ENCODE peak calls at places on chromosomes 6 and 20, in nine cellular contexts. One of them, this sample, is unnamed.

GRCh38 chr6:170011233-170012142 is 260.1 kb downstream of the ERMARD start:
- DNase-seq in Caco-2: no peak
- DNase-seq in RWPE2: no peak
- DNase-seq in lower lobe of right lung: no peak
- DNase-seq in colonic mucosa: peak
- DNase-seq in CD4-positive, CD25-positive, alpha-beta regulatory T cell: no peak
- DNase-seq in stomach: no peak
- DNase-seq in cardiac muscle cell: no peak
- DNase-seq in left lung: peak
- DNase-seq in this sample: no peak

GRCh38 chr20:25313608-25314007 is 65.7 kb downstream of the PYGB start:
- DNase-seq in left lung: no peak
- DNase-seq in Caco-2: no peak
- DNase-seq in RWPE2: no peak
- DNase-seq in cardiac muscle cell: no peak
- DNase-seq in stomach: no peak
- DNase-seq in lower lobe of right lung: no peak
- DNase-seq in CD4-positive, CD25-positive, alpha-beta regulatory T cell: no peak
- DNase-seq in colonic mucosa: no peak
- DNase-seq in this sample: no peak

GRCh38 chr20:695165-695866 is 19.7 kb upstream of the SCRT2 start:
- DNase-seq in lower lobe of right lung: no peak
- DNase-seq in Caco-2: no peak
- DNase-seq in RWPE2: no peak
- DNase-seq in cardiac muscle cell: no peak
- DNase-seq in left lung: no peak
- DNase-seq in stomach: no peak
- DNase-seq in colonic mucosa: no peak
- DNase-seq in CD4-positive, CD25-positive, alpha-beta regulatory T cell: no peak
- DNase-seq in this sample: no peak

GRCh38 chr6:30556714-30556963 is 350 bp upstream of the GNL1 start:
- DNase-seq in cardiac muscle cell: peak
- DNase-seq in Caco-2: peak
- DNase-seq in RWPE2: peak
- DNase-seq in CD4-positive, CD25-positive, alpha-beta regulatory T cell: peak
- DNase-seq in colonic mucosa: peak
- DNase-seq in lower lobe of right lung: peak
- DNase-seq in left lung: peak
- DNase-seq in stomach: peak
- DNase-seq in this sample: no peak

GRCh38 chr6:95364016-95364604 is 213.2 kb upstream of the MANEA start:
- DNase-seq in stomach: no peak
- DNase-seq in lower lobe of right lung: no peak
- DNase-seq in left lung: no peak
- DNase-seq in RWPE2: no peak
- DNase-seq in Caco-2: no peak
- DNase-seq in cardiac muscle cell: peak
- DNase-seq in colonic mucosa: no peak
- DNase-seq in CD4-positive, CD25-positive, alpha-beta regulatory T cell: no peak
- DNase-seq in this sample: peak

GRCh38 chr20:14744723-14745122 is 407.3 kb upstream of the FLRT3 start:
- DNase-seq in RWPE2: no peak
- DNase-seq in lower lobe of right lung: no peak
- DNase-seq in stomach: no peak
- DNase-seq in Caco-2: no peak
- DNase-seq in colonic mucosa: no peak
- DNase-seq in cardiac muscle cell: no peak
- DNase-seq in CD4-positive, CD25-positive, alpha-beta regulatory T cell: no peak
- DNase-seq in left lung: no peak
- DNase-seq in this sample: no peak

GRCh38 chr6:28757429-28758045 is 166.2 kb downstream of the TRIM27 start:
- DNase-seq in lower lobe of right lung: no peak
- DNase-seq in CD4-positive, CD25-positive, alpha-beta regulatory T cell: no peak
- DNase-seq in RWPE2: no peak
- DNase-seq in left lung: no peak
- DNase-seq in stomach: no peak
- DNase-seq in Caco-2: no peak
- DNase-seq in cardiac muscle cell: no peak
- DNase-seq in colonic mucosa: no peak
- DNase-seq in this sample: no peak

GRCh38 chr6:111580401-111580800 is 25.3 kb downstream of the TRAF3IP2 start:
- DNase-seq in RWPE2: no peak
- DNase-seq in Caco-2: no peak
- DNase-seq in CD4-positive, CD25-positive, alpha-beta regulatory T cell: no peak
- DNase-seq in lower lobe of right lung: no peak
- DNase-seq in left lung: no peak
- DNase-seq in colonic mucosa: no peak
- DNase-seq in cardiac muscle cell: no peak
- DNase-seq in stomach: no peak
- DNase-seq in this sample: no peak

GRCh38 chr6:42512498-42513042 is 51.3 kb upstream of the UBR2 start:
- DNase-seq in colonic mucosa: no peak
- DNase-seq in lower lobe of right lung: no peak
- DNase-seq in left lung: no peak
- DNase-seq in CD4-positive, CD25-positive, alpha-beta regulatory T cell: no peak
- DNase-seq in stomach: no peak
- DNase-seq in cardiac muscle cell: no peak
- DNase-seq in RWPE2: no peak
- DNase-seq in Caco-2: no peak
- DNase-seq in this sample: no peak

GRCh38 chr6:34465551-34466241 is at the start of gene PACSIN1:
- DNase-seq in cardiac muscle cell: peak
- DNase-seq in stomach: peak
- DNase-seq in RWPE2: no peak
- DNase-seq in Caco-2: peak
- DNase-seq in CD4-positive, CD25-positive, alpha-beta regulatory T cell: no peak
- DNase-seq in left lung: no peak
- DNase-seq in colonic mucosa: no peak
- DNase-seq in lower lobe of right lung: no peak
- DNase-seq in this sample: no peak

GRCh38 chr6:27642744-27643456 is 170.0 kb upstream of the ZNF184 start:
- DNase-seq in Caco-2: no peak
- DNase-seq in left lung: no peak
- DNase-seq in stomach: no peak
- DNase-seq in RWPE2: no peak
- DNase-seq in cardiac muscle cell: no peak
- DNase-seq in colonic mucosa: no peak
- DNase-seq in lower lobe of right lung: no peak
- DNase-seq in CD4-positive, CD25-positive, alpha-beta regulatory T cell: no peak
- DNase-seq in this sample: no peak

GRCh38 chr6:87487555-87487954 is 14.8 kb downstream of the SLC35A1 start:
- DNase-seq in stomach: no peak
- DNase-seq in colonic mucosa: no peak
- DNase-seq in RWPE2: no peak
- DNase-seq in cardiac muscle cell: peak
- DNase-seq in Caco-2: no peak
- DNase-seq in lower lobe of right lung: no peak
- DNase-seq in left lung: no peak
- DNase-seq in CD4-positive, CD25-positive, alpha-beta regulatory T cell: no peak
- DNase-seq in this sample: no peak

GRCh38 chr20:61436268-61436667 is 184.2 kb downstream of the CDH4 start:
- DNase-seq in stomach: no peak
- DNase-seq in Caco-2: no peak
- DNase-seq in colonic mucosa: no peak
- DNase-seq in RWPE2: no peak
- DNase-seq in left lung: no peak
- DNase-seq in lower lobe of right lung: no peak
- DNase-seq in cardiac muscle cell: peak
- DNase-seq in CD4-positive, CD25-positive, alpha-beta regulatory T cell: no peak
- DNase-seq in this sample: peak

GRCh38 chr6:3775906-3776305 is 24.4 kb upstream of the PXDC1 start:
- DNase-seq in lower lobe of right lung: no peak
- DNase-seq in RWPE2: no peak
- DNase-seq in left lung: no peak
- DNase-seq in Caco-2: no peak
- DNase-seq in colonic mucosa: no peak
- DNase-seq in stomach: no peak
- DNase-seq in CD4-positive, CD25-positive, alpha-beta regulatory T cell: no peak
- DNase-seq in cardiac muscle cell: no peak
- DNase-seq in this sample: no peak

GRCh38 chr6:3778701-3779573 is 27.4 kb upstream of the PXDC1 start:
- DNase-seq in colonic mucosa: no peak
- DNase-seq in lower lobe of right lung: no peak
- DNase-seq in cardiac muscle cell: no peak
- DNase-seq in left lung: no peak
- DNase-seq in Caco-2: no peak
- DNase-seq in CD4-positive, CD25-positive, alpha-beta regulatory T cell: no peak
- DNase-seq in stomach: no peak
- DNase-seq in RWPE2: no peak
- DNase-seq in this sample: no peak

GRCh38 chr6:3776881-3777507 is 25.5 kb upstream of the PXDC1 start:
- DNase-seq in colonic mucosa: no peak
- DNase-seq in lower lobe of right lung: no peak
- DNase-seq in cardiac muscle cell: no peak
- DNase-seq in Caco-2: peak
- DNase-seq in left lung: no peak
- DNase-seq in stomach: no peak
- DNase-seq in RWPE2: no peak
- DNase-seq in CD4-positive, CD25-positive, alpha-beta regulatory T cell: no peak
- DNase-seq in this sample: no peak

GRCh38 chr6:3779574-3779849 is 28.0 kb upstream of the PXDC1 start:
- DNase-seq in lower lobe of right lung: no peak
- DNase-seq in colonic mucosa: no peak
- DNase-seq in cardiac muscle cell: no peak
- DNase-seq in Caco-2: no peak
- DNase-seq in left lung: no peak
- DNase-seq in stomach: no peak
- DNase-seq in CD4-positive, CD25-positive, alpha-beta regulatory T cell: no peak
- DNase-seq in RWPE2: no peak
- DNase-seq in this sample: no peak

GRCh38 chr6:3777695-3778461 is 26.4 kb upstream of the PXDC1 start:
- DNase-seq in stomach: no peak
- DNase-seq in CD4-positive, CD25-positive, alpha-beta regulatory T cell: no peak
- DNase-seq in cardiac muscle cell: no peak
- DNase-seq in RWPE2: no peak
- DNase-seq in colonic mucosa: no peak
- DNase-seq in Caco-2: no peak
- DNase-seq in left lung: no peak
- DNase-seq in lower lobe of right lung: no peak
- DNase-seq in this sample: no peak
- H3K4me3 ChIP-seq in stomach: no peak
- H3K4me3 ChIP-seq in CD4-positive, CD25-positive, alpha-beta regulatory T cell: no peak
- H3K4me3 ChIP-seq in cardiac muscle cell: no peak
- H3K4me3 ChIP-seq in RWPE2: no peak
- H3K4me3 ChIP-seq in colonic mucosa: no peak
- H3K4me3 ChIP-seq in Caco-2: no peak
- H3K4me3 ChIP-seq in left lung: no peak
- H3K4me3 ChIP-seq in lower lobe of right lung: no peak
- H3K4me3 ChIP-seq in this sample: no peak

GRCh38 chr20:10673176-10673830 is 496 bp downstream of the JAG1 start:
- DNase-seq in left lung: peak
- DNase-seq in RWPE2: no peak
- DNase-seq in Caco-2: peak
- DNase-seq in lower lobe of right lung: peak
- DNase-seq in stomach: peak
- DNase-seq in colonic mucosa: peak
- DNase-seq in CD4-positive, CD25-positive, alpha-beta regulatory T cell: no peak
- DNase-seq in cardiac muscle cell: peak
- DNase-seq in this sample: no peak
- H3K4me3 ChIP-seq in left lung: peak
- H3K4me3 ChIP-seq in RWPE2: peak
- H3K4me3 ChIP-seq in Caco-2: peak
- H3K4me3 ChIP-seq in lower lobe of right lung: peak
- H3K4me3 ChIP-seq in stomach: peak
- H3K4me3 ChIP-seq in colonic mucosa: peak
- H3K4me3 ChIP-seq in CD4-positive, CD25-positive, alpha-beta regulatory T cell: no peak
- H3K4me3 ChIP-seq in cardiac muscle cell: peak
- H3K4me3 ChIP-seq in this sample: peak

DNA sequence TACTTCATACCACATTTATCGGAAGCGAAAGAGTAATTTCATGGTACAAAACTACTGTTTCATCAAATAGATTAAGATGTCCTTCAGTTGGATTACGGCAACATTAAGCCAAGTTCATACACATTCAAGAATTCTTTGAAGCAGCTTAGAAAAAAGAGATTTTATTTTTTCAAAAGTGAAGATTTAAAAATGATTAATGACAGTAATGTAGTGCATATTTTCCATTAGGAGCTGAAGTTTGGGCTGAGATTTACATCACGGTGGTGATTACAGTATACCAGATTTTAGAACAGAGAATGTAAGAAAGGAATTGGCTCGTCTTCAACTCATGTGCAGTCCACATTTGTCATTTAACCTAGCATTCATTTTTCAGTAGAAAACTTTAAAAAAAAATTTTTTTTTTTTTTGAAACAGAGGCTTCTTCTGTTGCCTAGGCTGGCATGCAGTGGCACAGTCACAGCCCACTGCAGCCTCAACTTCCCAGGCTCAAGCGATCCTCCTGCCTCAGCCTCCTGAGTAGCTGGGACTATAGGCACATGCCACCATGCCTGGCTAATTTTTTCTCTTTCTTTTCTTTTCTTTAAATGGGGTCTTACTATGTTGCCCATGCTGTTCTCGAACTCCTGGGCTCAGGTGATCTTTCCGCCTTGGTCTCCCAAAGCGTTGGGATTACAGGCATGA is 1.9 kb downstream of the SYNJ2 start:
- DNase-seq in CD4-positive, CD25-positive, alpha-beta regulatory T cell: no peak
- DNase-seq in stomach: no peak
- DNase-seq in RWPE2: no peak
- DNase-seq in colonic mucosa: no peak
- DNase-seq in cardiac muscle cell: peak
- DNase-seq in lower lobe of right lung: no peak
- DNase-seq in left lung: no peak
- DNase-seq in Caco-2: no peak
- DNase-seq in this sample: peak
- H3K4me3 ChIP-seq in CD4-positive, CD25-positive, alpha-beta regulatory T cell: peak
- H3K4me3 ChIP-seq in stomach: peak
- H3K4me3 ChIP-seq in RWPE2: no peak
- H3K4me3 ChIP-seq in colonic mucosa: peak
- H3K4me3 ChIP-seq in cardiac muscle cell: no peak
- H3K4me3 ChIP-seq in lower lobe of right lung: no peak
- H3K4me3 ChIP-seq in left lung: no peak
- H3K4me3 ChIP-seq in Caco-2: no peak
- H3K4me3 ChIP-seq in this sample: peak

GRCh38 chr6:10426781-10427279 is 12.0 kb upstream of the TFAP2A start:
- DNase-seq in lower lobe of right lung: no peak
- DNase-seq in left lung: no peak
- DNase-seq in CD4-positive, CD25-positive, alpha-beta regulatory T cell: no peak
- DNase-seq in RWPE2: no peak
- DNase-seq in Caco-2: no peak
- DNase-seq in cardiac muscle cell: no peak
- DNase-seq in stomach: no peak
- DNase-seq in colonic mucosa: no peak
- DNase-seq in this sample: no peak

GRCh38 chr6:10425973-10426780 is 11.3 kb upstream of the TFAP2A start:
- DNase-seq in left lung: peak
- DNase-seq in Caco-2: no peak
- DNase-seq in CD4-positive, CD25-positive, alpha-beta regulatory T cell: no peak
- DNase-seq in colonic mucosa: no peak
- DNase-seq in lower lobe of right lung: peak
- DNase-seq in cardiac muscle cell: peak
- DNase-seq in RWPE2: no peak
- DNase-seq in stomach: peak
- DNase-seq in this sample: no peak

GRCh38 chr6:10422282-10423034 is 7.6 kb upstream of the TFAP2A start:
- DNase-seq in Caco-2: no peak
- DNase-seq in stomach: no peak
- DNase-seq in colonic mucosa: no peak
- DNase-seq in lower lobe of right lung: no peak
- DNase-seq in left lung: no peak
- DNase-seq in CD4-positive, CD25-positive, alpha-beta regulatory T cell: no peak
- DNase-seq in RWPE2: no peak
- DNase-seq in cardiac muscle cell: no peak
- DNase-seq in this sample: no peak

GRCh38 chr6:10424005-10424404 is 9.1 kb upstream of the TFAP2A start:
- DNase-seq in lower lobe of right lung: no peak
- DNase-seq in cardiac muscle cell: no peak
- DNase-seq in colonic mucosa: no peak
- DNase-seq in Caco-2: no peak
- DNase-seq in CD4-positive, CD25-positive, alpha-beta regulatory T cell: no peak
- DNase-seq in RWPE2: no peak
- DNase-seq in left lung: no peak
- DNase-seq in stomach: no peak
- DNase-seq in this sample: no peak

GRCh38 chr6:10425177-10425972 is 10.5 kb upstream of the TFAP2A start:
- DNase-seq in CD4-positive, CD25-positive, alpha-beta regulatory T cell: no peak
- DNase-seq in stomach: no peak
- DNase-seq in lower lobe of right lung: no peak
- DNase-seq in RWPE2: no peak
- DNase-seq in left lung: no peak
- DNase-seq in cardiac muscle cell: no peak
- DNase-seq in Caco-2: no peak
- DNase-seq in colonic mucosa: no peak
- DNase-seq in this sample: no peak
- H3K4me3 ChIP-seq in CD4-positive, CD25-positive, alpha-beta regulatory T cell: no peak
- H3K4me3 ChIP-seq in stomach: peak
- H3K4me3 ChIP-seq in lower lobe of right lung: peak
- H3K4me3 ChIP-seq in RWPE2: no peak
- H3K4me3 ChIP-seq in left lung: peak
- H3K4me3 ChIP-seq in cardiac muscle cell: peak
- H3K4me3 ChIP-seq in Caco-2: no peak
- H3K4me3 ChIP-seq in colonic mucosa: peak
- H3K4me3 ChIP-seq in this sample: no peak

This sample was measured in fibroblast of mammary gland.